ENCODE peak calls at places on chromosomes 13 and 19, in four cellular contexts. Z, G, A and J are unnamed samples.

GRCh38 chr13:98556968-98557591 is 19.8 kb downstream of the STK24 start:
- DNase-seq in Z (no peak), G (no peak), A (no peak), J (peak)

GRCh38 chr19:23283925-23284324 is 33.7 kb upstream of the ZNF724 start:
- DNase-seq in Z (peak), G (peak), A (peak), J (peak)

GRCh38 chr19:34556500-34556899 is 74.9 kb downstream of the WTIP start:
- DNase-seq in Z (no peak), G (peak), A (no peak), J (peak)

GRCh38 chr13:100305398-100305797 is 216.5 kb downstream of the PCCA start:
- DNase-seq in Z (no peak), G (no peak), A (no peak), J (no peak)

GRCh38 chr19:7326105-7326877 is 22.4 kb upstream of the ARHGEF18 start:
- DNase-seq in Z (no peak), G (peak), A (no peak), J (no peak)

GRCh38 chr13:98220188-98220765 is 43.2 kb upstream of the RNF113B start:
- DNase-seq in Z (no peak), G (no peak), A (no peak), J (no peak)

GRCh38 chr13:102718746-102719145 is 23.9 kb upstream of the METTL21C start:
- DNase-seq in Z (no peak), G (no peak), A (no peak), J (no peak)

GRCh38 chr19:56112313-56112709 is 8.8 kb downstream of the ZNF787 start:
- DNase-seq in Z (peak), G (no peak), A (no peak), J (no peak)

GRCh38 chr13:26964278-26965057 is 203.9 kb upstream of the GPR12 start:
- DNase-seq in Z (no peak), G (peak), A (no peak), J (peak)

GRCh38 chr19:46730595-46730994 is 13.7 kb upstream of the PRKD2 start:
- DNase-seq in Z (no peak), G (peak), A (no peak), J (no peak)

GRCh38 chr13:96821381-96821780 is 172.9 kb downstream of the OXGR1 start:
- DNase-seq in Z (no peak), G (no peak), A (no peak), J (no peak)

GRCh38 chr19:34134190-34135032 is 37.9 kb upstream of the LSM14A start:
- DNase-seq in Z (peak), G (peak), A (peak), J (peak)

GRCh38 chr13:43797869-43798268 is 11.1 kb upstream of the ENOX1 start:
- DNase-seq in Z (no peak), G (no peak), A (no peak), J (no peak)
- TF ChIP-seq POLR2A in Z (no peak), G (no peak), A (no peak), J (no peak)

GRCh38 chr13:32031025-32031814 is at the start of gene FRY:
- DNase-seq in Z (peak), G (peak), A (peak), J (peak)
- TF ChIP-seq POLR2A in Z (no peak), G (no peak), A (peak), J (peak)

DNA sequence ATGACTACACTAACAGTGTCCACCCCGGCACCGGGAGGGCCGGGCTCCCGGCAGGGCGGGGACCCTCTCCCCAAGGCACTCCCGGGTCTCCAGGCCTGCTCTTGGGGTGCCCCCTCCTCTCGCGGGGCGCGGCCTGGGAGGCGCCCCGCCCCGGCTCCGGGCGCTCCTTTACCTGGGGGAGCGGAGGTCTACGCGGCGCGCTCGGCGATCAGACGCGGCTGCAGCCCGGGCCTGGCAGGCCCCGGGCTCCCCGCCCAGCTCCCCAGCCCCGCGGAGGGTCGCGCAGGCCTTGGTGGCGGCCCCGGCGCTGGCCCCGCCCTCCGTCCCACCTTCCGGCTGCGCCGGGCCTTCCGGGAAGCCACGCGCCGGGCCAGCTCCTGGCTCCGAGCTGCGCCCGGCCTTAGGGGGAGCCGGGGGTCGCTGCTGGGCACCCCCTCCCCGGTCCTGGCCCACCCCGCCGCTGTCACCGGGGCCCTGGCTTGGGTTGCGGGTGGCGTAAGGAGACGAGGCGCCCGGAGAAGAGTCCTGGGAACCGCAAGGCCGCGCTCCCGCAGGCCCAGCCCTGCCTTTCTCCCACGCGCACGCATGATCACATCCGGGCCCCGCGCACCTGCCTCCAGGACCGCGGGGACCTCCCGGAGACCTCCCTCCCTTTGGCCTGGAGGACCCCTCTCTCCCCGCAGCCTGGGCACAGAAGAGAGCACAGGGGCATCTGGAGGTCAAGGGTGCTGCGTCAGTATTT is at the start of gene C19orf12:
- DNase-seq in Z (peak), G (peak), A (peak), J (peak)
- TF ChIP-seq POLR2A in Z (peak), G (peak), A (peak), J (peak)

GRCh38 chr19:38849147-38849745 is 540 bp downstream of the HNRNPL start:
- DNase-seq in Z (peak), G (peak), A (peak), J (peak)
- TF ChIP-seq POLR2A in Z (no peak), G (no peak), A (no peak), J (no peak)

DNA sequence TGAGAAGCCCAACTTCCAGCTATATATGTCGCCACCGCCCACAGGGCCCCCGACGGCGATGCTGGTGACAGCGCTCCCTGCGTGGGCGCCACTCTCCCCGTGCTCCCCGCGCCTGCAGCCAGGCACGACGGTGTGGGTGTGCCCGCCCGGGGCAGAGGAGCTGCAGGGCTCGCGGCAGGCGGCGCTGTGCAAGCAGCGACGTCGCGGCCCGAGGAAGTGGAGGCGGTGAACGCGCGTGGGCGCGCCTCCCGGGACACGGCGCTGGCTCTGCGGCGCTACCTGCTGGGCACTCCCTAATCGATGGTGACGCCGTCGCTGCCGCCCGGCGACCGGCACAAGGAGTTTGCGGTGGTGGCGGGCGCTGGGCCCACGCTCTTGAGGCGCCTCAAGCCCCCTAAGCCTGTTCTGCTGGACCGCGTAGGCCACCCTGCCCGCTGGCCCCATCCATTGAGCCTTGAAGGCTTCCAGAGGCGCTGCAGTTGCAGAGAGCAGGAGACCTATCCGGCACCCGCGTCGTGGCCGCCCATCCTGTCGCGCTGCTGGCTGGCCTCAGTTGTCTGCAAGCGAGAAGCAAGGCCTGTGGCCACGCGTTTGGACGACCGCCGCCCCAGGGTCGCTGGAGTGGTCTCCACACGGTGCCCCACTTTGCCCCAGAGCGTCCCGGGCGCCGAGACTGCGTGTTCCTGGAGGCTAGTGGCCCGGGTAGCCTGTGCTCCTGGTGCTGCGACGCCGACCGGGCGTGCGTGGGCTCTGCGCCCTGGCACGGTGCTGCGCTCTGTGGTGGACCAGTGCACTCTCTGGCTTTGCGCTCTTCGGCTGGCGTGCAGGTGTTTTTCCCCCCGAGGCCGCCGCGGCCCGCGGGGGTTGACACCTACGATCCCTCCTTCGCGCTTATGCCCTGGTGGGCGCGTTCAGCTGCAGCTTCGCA is 23.1 kb downstream of the LRFN3 start:
- DNase-seq in Z (peak), G (no peak), A (peak), J (no peak)
- TF ChIP-seq POLR2A in Z (no peak), G (no peak), A (no peak), J (no peak)

GRCh38 chr19:3683866-3684816 is 16.1 kb downstream of the PIP5K1C start:
- DNase-seq in Z (no peak), G (peak), A (no peak), J (no peak)
- TF ChIP-seq POLR2A in Z (no peak), G (no peak), A (no peak), J (no peak)

GRCh38 chr19:1472227-1473055 is 6.6 kb downstream of the C19orf25 start:
- DNase-seq in Z (no peak), G (no peak), A (no peak), J (no peak)
- TF ChIP-seq POLR2A in Z (no peak), G (no peak), A (no peak), J (no peak)